ENCODE peak calls at places on chromosomes 5 and 9, in ten cellular contexts. Q is lung microvascular endothelial cell; S is hepatocyte; R is Peyer's patch; T is H7; J is NT2/D1; H is body of pancreas; X is NCI-H2029; F is HT-29; E is stimulated activated CD4-positive, alpha-beta T cell treated with anti-CD3 and anti-CD28 coated beads, Interleukin-15, amount 100 ng/mL, for 1 hour. Z is an unnamed sample.

GRCh38 chr9:132942541-132943182 is 1.8 kb downstream of the TSC1 start:
- DNase-seq in Q (no peak), S (no peak), R (no peak), T (no peak), J (no peak), H (no peak), X (no peak), F (no peak), E (no peak), Z (no peak)

GRCh38 chr5:133475986-133476385 is 136.4 kb downstream of the FSTL4 start:
- DNase-seq in Q (no peak), S (no peak), R (no peak), T (no peak), J (no peak), H (no peak), X (no peak), F (no peak), E (no peak), Z (no peak)

GRCh38 chr5:157463081-157463480 is 3.1 kb downstream of the NIPAL4 start:
- DNase-seq in Q (no peak), S (no peak), R (no peak), T (no peak), J (no peak), H (no peak), X (no peak), F (no peak), E (no peak), Z (no peak)

GRCh38 chr5:95178046-95178651 is 106.7 kb downstream of the MCTP1 start:
- DNase-seq in Q (no peak), S (peak; percentile 36), R (no peak), T (peak; percentile 19), J (peak; percentile 81), H (no peak), X (peak; percentile 40), F (peak; percentile 36), E (no peak), Z (no peak)

GRCh38 chr5:41835625-41836024 is 34.6 kb downstream of the OXCT1 start:
- DNase-seq in Q (peak; percentile 71), S (peak; percentile 66), R (no peak), T (no peak), J (no peak), H (peak; percentile 17), X (no peak), F (no peak), E (no peak), Z (peak; percentile 58)

GRCh38 chr5:15142458-15142857 is 270.9 kb upstream of the ANKH start:
- DNase-seq in Q (no peak), S (peak; percentile 30), R (no peak), T (no peak), J (no peak), H (no peak), X (no peak), F (no peak), E (no peak), Z (no peak)

GRCh38 chr5:173720341-173721258 is 104.2 kb upstream of the BOD1 start:
- DNase-seq in Q (no peak), S (no peak), R (no peak), T (no peak), J (no peak), H (no peak), X (no peak), F (no peak), E (no peak), Z (no peak)

GRCh38 chr5:45113726-45114125 is 305.0 kb downstream of the MRPS30 start:
- DNase-seq in Q (no peak), S (no peak), R (no peak), T (no peak), J (no peak), H (no peak), X (no peak), F (no peak), E (no peak), Z (no peak)

GRCh38 chr9:112752334-112753110 is 2.0 kb downstream of the SNX30 start:
- DNase-seq in Q (no peak), S (no peak), R (no peak), T (no peak), J (no peak), H (no peak), X (no peak), F (no peak), E (no peak), Z (no peak)

GRCh38 chr9:129021091-129021490 is 7.0 kb downstream of the SH3GLB2 start:
- DNase-seq in Q (no peak), S (no peak), R (peak; percentile 78), T (no peak), J (no peak), H (no peak), X (no peak), F (no peak), E (no peak), Z (no peak)

GRCh38 chr5:68243251-68243650 is 27.7 kb downstream of the PIK3R1 start:
- DNase-seq in Q (no peak), S (no peak), R (no peak), T (no peak), J (no peak), H (no peak), X (no peak), F (no peak), E (no peak), Z (no peak)

GRCh38 chr5:56910123-56910951 is 941 bp downstream of the SETD9 start:
- DNase-seq in Q (no peak), S (no peak), R (peak; percentile 38), T (peak; percentile 9), J (no peak), H (peak; percentile 59), X (peak; percentile 61), F (peak; percentile 77), E (peak; percentile 15), Z (no peak)

GRCh38 chr5:179258001-179258921 is 87.0 kb downstream of the ADAMTS2 start:
- DNase-seq in Q (no peak), S (no peak), R (no peak), T (peak; percentile 53), J (no peak), H (no peak), X (no peak), F (no peak), E (no peak), Z (no peak)

GRCh38 chr9:116497081-116497480 is 190.0 kb upstream of the TRIM32 start:
- DNase-seq in Q (no peak), S (no peak), R (no peak), T (no peak), J (no peak), H (no peak), X (no peak), F (no peak), E (no peak), Z (no peak)

GRCh38 chr9:113876806-113877236 is 712 bp downstream of the ZNF618 start:
- DNase-seq in Q (peak; percentile 43), S (peak; percentile 52), R (no peak), T (no peak), J (no peak), H (no peak), X (no peak), F (no peak), E (no peak), Z (no peak)

GRCh38 chr9:101311759-101312420 is 72.9 kb downstream of the BAAT start:
- DNase-seq in Q (peak; percentile 91), S (peak; percentile 94), R (no peak), T (peak; percentile 45), J (peak; percentile 77), H (no peak), X (peak; percentile 84), F (peak; percentile 90), E (no peak), Z (peak; percentile 51)

GRCh38 chr9:108787664-108788048 is 68.1 kb downstream of the ACTL7B start:
- DNase-seq in Q (no peak), S (no peak), R (no peak), T (no peak), J (no peak), H (no peak), X (no peak), F (no peak), E (no peak), Z (no peak)

GRCh38 chr5:68130253-68130652 is 85.3 kb upstream of the PIK3R1 start:
- DNase-seq in Q (no peak), S (no peak), R (no peak), T (no peak), J (no peak), H (no peak), X (no peak), F (no peak), E (no peak), Z (no peak)

GRCh38 chr9:126366366-126367011 is 39.9 kb downstream of the MVB12B start:
- DNase-seq in Q (peak; percentile 47), S (no peak), R (no peak), T (no peak), J (no peak), H (no peak), X (no peak), F (no peak), E (no peak), Z (no peak)

GRCh38 chr9:16704489-16705111 is 165.9 kb downstream of the BNC2 start:
- DNase-seq in Q (peak; percentile 84), S (peak; percentile 52), R (no peak), T (peak; percentile 59), J (peak; percentile 55), H (peak; percentile 16), X (no peak), F (no peak), E (no peak), Z (no peak)

GRCh38 chr5:10724799-10725507 is 36.1 kb downstream of the DAP start:
- DNase-seq in Q (peak; percentile 95), S (no peak), R (no peak), T (peak; percentile 70), J (no peak), H (peak; percentile 73), X (peak; percentile 78), F (peak; percentile 97), E (no peak), Z (peak; percentile 72)

GRCh38 chr9:89436963-89437625 is 60.8 kb downstream of the SEMA4D start:
- DNase-seq in Q (no peak), S (peak; percentile 57), R (peak; percentile 83), T (peak; percentile 55), J (no peak), H (peak; percentile 43), X (peak; percentile 95), F (peak; percentile 62), E (no peak), Z (no peak)

GRCh38 chr5:367358-368130 is 46.0 kb downstream of the AHRR start:
- DNase-seq in Q (no peak), S (no peak), R (peak; percentile 9), T (peak; percentile 65), J (no peak), H (no peak), X (no peak), F (no peak), E (no peak), Z (no peak)

GRCh38 chr5:80713640-80714039 is 58.9 kb upstream of the DHFR start:
- DNase-seq in Q (peak; percentile 51), S (no peak), R (no peak), T (no peak), J (no peak), H (no peak), X (no peak), F (no peak), E (no peak), Z (no peak)

GRCh38 chr5:98927988-98928801 is 612 bp downstream of the CHD1 start:
- DNase-seq in Q (peak; percentile 67), S (peak; percentile 85), R (peak; percentile 60), T (peak; percentile 80), J (no peak), H (peak; percentile 67), X (peak; percentile 47), F (no peak), E (peak; percentile 41), Z (peak; percentile 56)

GRCh38 chr9:133489253-133490190 is 10.6 kb upstream of the SLC2A6 start:
- DNase-seq in Q (no peak), S (no peak), R (no peak), T (peak; percentile 42), J (no peak), H (no peak), X (no peak), F (no peak), E (no peak), Z (no peak)

GRCh38 chr9:136124976-136125692 is 6.5 kb upstream of the TMEM250 start:
- DNase-seq in Q (no peak), S (no peak), R (no peak), T (no peak), J (no peak), H (no peak), X (no peak), F (no peak), E (no peak), Z (no peak)

GRCh38 chr9:130542038-130542437 is 37.3 kb upstream of the FUBP3 start:
- DNase-seq in Q (no peak), S (no peak), R (no peak), T (no peak), J (no peak), H (no peak), X (no peak), F (no peak), E (no peak), Z (no peak)